ENCODE peak calls at places on chromosome 17, in five cellular contexts. K is right cardiac atrium; N is non-pigmented ciliary epithelial cell; E is EH; R is stimulated activated CD8-positive, alpha-beta memory T cell treated with anti-CD3 and anti-CD28 coated beads, Interleukin-12 subunit alpha, Interleukin-12 subunit beta, amount 100 ng/mL, for 4 hours. O is an unnamed sample.
A peak's percentile ranks its signal among the peaks of the same experiment; 100 is the strongest.

GRCh38 chr17:81026266-81027036 is 8.5 kb upstream of the BAIAP2 start:
- DNase-seq in N (no peak), E (peak; percentile 49), R (no peak), K (peak; percentile 47), O (no peak)

GRCh38 chr17:45791935-45792334 is 7.8 kb downstream of the CRHR1 start:
- DNase-seq in R (no peak), K (no peak), N (no peak), E (no peak), O (no peak)

GRCh38 chr17:35692811-35693210 is 38.6 kb upstream of the RASL10B start:
- DNase-seq in R (no peak), K (no peak), N (no peak), E (no peak), O (no peak)

GRCh38 chr17:78839762-78840529 is 668 bp downstream of the USP36 start:
- DNase-seq in R (peak; percentile 45), E (peak; percentile 54), N (no peak), K (peak; percentile 78), O (peak; percentile 52)

GRCh38 chr17:16352303-16352837 is 899 bp downstream of the CENPV start:
- DNase-seq in E (peak; percentile 42), N (no peak), R (no peak), K (peak; percentile 64), O (no peak)

GRCh38 chr17:37239690-37240344 is 136.0 kb upstream of the C17orf78 start:
- DNase-seq in E (peak; percentile 44), R (no peak), N (no peak), K (no peak), O (no peak)

GRCh38 chr17:37286430-37286829 is 89.4 kb upstream of the C17orf78 start:
- DNase-seq in E (no peak), N (no peak), K (no peak), R (no peak), O (no peak)

GRCh38 chr17:47164263-47164662 is 24.8 kb downstream of the CDC27 start:
- DNase-seq in N (no peak), K (no peak), E (no peak), R (no peak), O (no peak)

GRCh38 chr17:30210366-30210765 is 25.1 kb downstream of the SLC6A4 start:
- DNase-seq in K (no peak), E (no peak), R (no peak), N (no peak), O (no peak)

GRCh38 chr17:15659663-15660062 is 24.4 kb downstream of the TRIM16 start:
- DNase-seq in E (peak; percentile 34), N (no peak), R (no peak), K (peak; percentile 62), O (no peak)

GRCh38 chr17:41717408-41718286 is 5.5 kb downstream of the GAST start:
- DNase-seq in N (no peak), K (no peak), E (peak; percentile 62), R (no peak), O (peak; percentile 22)

GRCh38 chr17:10278218-10278617 is 79.8 kb upstream of the GAS7 start:
- DNase-seq in E (no peak), R (no peak), K (no peak), N (no peak), O (no peak)

GRCh38 chr17:81365148-81365600 is 30.1 kb upstream of the BAHCC1 start:
- DNase-seq in E (peak; percentile 70), N (no peak), R (no peak), K (peak; percentile 77), O (no peak)

GRCh38 chr17:37176683-37177082 is 199.1 kb upstream of the C17orf78 start:
- DNase-seq in K (no peak), E (peak; percentile 33), N (no peak), R (no peak), O (no peak)

GRCh38 chr17:37490638-37491614 is 1.2 kb downstream of the DUSP14 start:
- DNase-seq in R (no peak), K (no peak), E (peak; percentile 94), N (no peak), O (peak; percentile 28)

GRCh38 chr17:20234266-20234665 is 225.1 kb downstream of the SPECC1 start:
- DNase-seq in E (no peak), R (no peak), N (no peak), K (no peak), O (no peak)

GRCh38 chr17:17109231-17109630 is 67.0 kb downstream of the MPRIP start:
- DNase-seq in E (no peak), N (no peak), R (no peak), K (peak; percentile 10), O (no peak)

GRCh38 chr17:77365584-77366186 is 224.9 kb downstream of the SEC14L1 start:
- DNase-seq in R (no peak), E (peak; percentile 95), N (no peak), K (peak; percentile 82), O (no peak)

GRCh38 chr17:65530158-65530984 is 31.1 kb downstream of the AXIN2 start:
- DNase-seq in E (no peak), K (no peak), N (no peak), R (no peak), O (no peak)

GRCh38 chr17:10772425-10773380 is 31.2 kb downstream of the TMEM238L start:
- DNase-seq in N (no peak), K (no peak), E (peak; percentile 7), R (no peak), O (no peak)

GRCh38 chr17:77891602-77892001 is 66.9 kb upstream of the TNRC6C start:
- DNase-seq in R (no peak), E (no peak), K (peak; percentile 18), N (no peak), O (no peak)

GRCh38 chr17:75891022-75891604 is 5.6 kb downstream of the TRIM65 start:
- DNase-seq in N (no peak), R (no peak), E (no peak), K (no peak), O (no peak)

GRCh38 chr17:50825188-50825587 is 10.2 kb upstream of the WFIKKN2 start:
- DNase-seq in K (no peak), R (no peak), N (no peak), E (no peak), O (no peak)

GRCh38 chr17:70158180-70158579 is 11.2 kb upstream of the KCNJ2 start:
- DNase-seq in K (no peak), R (no peak), E (no peak), N (no peak), O (no peak)

GRCh38 chr17:62064791-62065563 is at the start of gene MED13:
- DNase-seq in R (peak; percentile 40), E (peak; percentile 55), N (no peak), K (peak; percentile 86), O (peak; percentile 79)

GRCh38 chr17:63534816-63535455 is 11.8 kb downstream of the KCNH6 start:
- DNase-seq in E (no peak), R (no peak), N (no peak), K (no peak), O (no peak)

O was measured in C1 segment of cervical spinal cord.